ENCODE peak calls at places on chromosome 12, in five cellular contexts. K is right lobe of liver, I is heart right ventricle, D is fibroblast of lung, H is tibial nerve. J is an unnamed sample.

GRCh38 chr12:24668563-24668962 is 280.3 kb downstream of the BCAT1 start:
- DNase-seq in D (peak), I (no peak), H (no peak), K (no peak), J (peak)

GRCh38 chr12:124700810-124701594 is 133.6 kb upstream of the NCOR2 start:
- DNase-seq in D (no peak), H (no peak), I (no peak), K (no peak), J (no peak)

GRCh38 chr12:47736877-47737676 is 11.8 kb upstream of the ENDOU start:
- DNase-seq in I (peak), K (peak), D (peak), H (peak), J (no peak)

GRCh38 chr12:12883369-12884001 is 7.9 kb upstream of the GPRC5A start:
- DNase-seq in D (peak), H (no peak), K (no peak), I (no peak), J (no peak)

GRCh38 chr12:85310456-85311076 is 30.5 kb downstream of the ALX1 start:
- DNase-seq in K (no peak), D (peak), H (no peak), I (no peak), J (no peak)

GRCh38 chr12:101719566-101719965 is 19.7 kb downstream of the SYCP3 start:
- DNase-seq in H (no peak), I (no peak), K (no peak), D (peak), J (no peak)

GRCh38 chr12:38898001-38898684 is 7.2 kb downstream of the CPNE8 start:
- DNase-seq in K (no peak), H (no peak), D (no peak), I (no peak), J (no peak)

GRCh38 chr12:86663691-86664090 is 407.5 kb upstream of the MGAT4C start:
- DNase-seq in D (peak), K (no peak), I (no peak), H (no peak), J (no peak)

GRCh38 chr12:132404435-132404855 is 75.1 kb upstream of the GALNT9 start:
- DNase-seq in H (no peak), I (peak), K (no peak), D (no peak), J (no peak)

GRCh38 chr12:189622-189962 is 24.4 kb downstream of the SLC6A12 start:
- DNase-seq in H (no peak), D (no peak), K (no peak), I (no peak), J (no peak)

GRCh38 chr12:92597997-92598396 is 104.8 kb upstream of the PLEKHG7 start:
- DNase-seq in K (no peak), I (no peak), H (no peak), D (peak), J (peak)

GRCh38 chr12:24756479-24757024 is 192.3 kb downstream of the BCAT1 start:
- DNase-seq in H (no peak), K (no peak), I (no peak), D (no peak), J (no peak)

DNA sequence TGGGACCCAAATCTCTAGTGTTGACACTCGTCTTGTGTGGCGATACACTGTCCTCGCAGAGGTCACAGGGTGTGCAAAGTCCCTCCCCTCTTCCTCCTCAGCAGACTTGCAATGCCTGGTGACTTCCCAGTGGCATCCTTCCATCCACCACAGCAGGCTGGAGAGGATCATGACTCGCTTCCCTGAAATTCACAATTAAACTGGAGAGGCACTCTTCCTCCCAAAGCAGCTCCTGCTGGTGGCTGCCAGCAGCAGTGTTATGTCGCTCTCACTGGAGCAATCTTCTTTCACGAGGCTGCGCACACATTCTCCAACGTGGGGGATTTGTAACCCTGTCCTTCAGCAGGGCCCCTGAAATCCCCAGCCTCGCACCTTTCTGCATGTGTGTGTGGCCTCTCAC is 145.2 kb upstream of the TMCC3 start:
- DNase-seq in K (no peak), I (no peak), H (no peak), D (peak), J (peak)
- TF ChIP-seq CTCF in K (no peak), I (no peak), H (no peak), D (peak), J (peak)

GRCh38 chr12:116347265-116347664 is 69.8 kb upstream of the MED13L start:
- DNase-seq in D (no peak), K (no peak), H (no peak), I (no peak), J (no peak)
- H3K27ac ChIP-seq in D (no peak), K (no peak), H (no peak), I (no peak), J (no peak)

GRCh38 chr12:9143929-9144328 is 28.2 kb upstream of the A2M start:
- DNase-seq in D (no peak), K (peak), I (no peak), H (no peak), J (no peak)

GRCh38 chr12:9148926-9149325 is 33.2 kb upstream of the A2M start:
- DNase-seq in D (no peak), H (no peak), K (no peak), I (no peak), J (no peak)

GRCh38 chr12:9149372-9149771 is 33.7 kb upstream of the A2M start:
- DNase-seq in D (no peak), I (no peak), H (no peak), K (no peak), J (no peak)
- TF ChIP-seq CTCF in D (no peak), I (no peak), H (no peak), K (peak), J (no peak)

GRCh38 chr12:112904571-112904970 is 2.2 kb upstream of the OAS1 start:
- DNase-seq in I (no peak), K (no peak), D (peak), H (no peak), J (peak)
- H3K27ac ChIP-seq in I (no peak), K (no peak), D (no peak), H (no peak), J (no peak)

DNA sequence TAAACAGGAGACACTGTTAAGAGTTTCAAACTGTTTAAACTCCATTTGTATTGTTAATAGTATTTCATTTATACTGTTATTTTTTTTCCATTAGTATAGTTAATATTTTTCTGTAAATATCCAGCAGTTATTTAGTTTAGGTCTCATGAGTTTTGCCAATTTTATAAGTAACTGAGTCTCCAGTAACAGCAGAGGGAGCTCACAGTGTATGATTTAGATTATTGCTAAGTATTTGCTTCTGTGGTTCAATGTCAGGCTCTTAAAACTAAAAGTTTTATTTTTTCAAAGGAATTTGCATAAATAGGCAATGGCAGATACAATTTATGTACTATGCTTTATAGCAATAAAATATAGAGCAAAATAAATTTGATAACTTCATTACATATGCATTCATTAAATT is 209.7 kb downstream of the ATXN7L3B start:
- DNase-seq in D (peak), I (no peak), K (no peak), H (no peak), J (no peak)
- TF ChIP-seq CTCF in D (peak), I (no peak), K (peak), H (no peak), J (peak)

DNA sequence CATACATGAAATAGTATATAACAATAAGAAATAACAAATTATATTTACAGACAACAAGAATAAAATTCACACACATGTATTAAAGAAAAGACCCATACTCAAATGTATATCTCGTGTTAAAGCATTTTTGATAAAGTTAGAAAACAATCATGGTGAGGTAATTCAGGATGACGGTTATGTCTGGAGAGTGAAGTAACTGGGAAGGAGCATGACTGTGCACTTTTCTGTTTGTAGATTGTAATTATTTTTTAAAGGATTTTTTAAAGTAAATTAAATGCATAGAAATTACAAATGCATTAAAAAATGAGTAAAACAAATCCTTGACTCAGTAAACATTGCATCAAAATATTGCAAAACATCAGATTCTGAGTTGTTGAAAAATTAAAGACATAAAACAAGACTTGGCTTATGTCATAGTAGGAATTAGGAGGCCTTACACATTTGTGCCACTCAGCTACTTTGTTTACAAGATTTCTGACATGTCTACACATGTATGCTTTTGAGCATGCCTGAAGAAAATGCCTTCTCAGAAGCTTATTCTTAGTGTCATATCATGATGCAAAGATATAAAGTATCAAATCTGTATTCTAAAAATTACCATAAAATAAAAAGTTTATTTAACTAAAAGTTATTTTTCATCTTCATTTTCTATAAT is 1325.1 kb downstream of the SLC16A7 start:
- DNase-seq in D (peak), H (no peak), I (no peak), K (no peak), J (no peak)
- H3K27ac ChIP-seq in D (no peak), H (no peak), I (no peak), K (no peak), J (peak)

GRCh38 chr12:51028126-51028810 is 2.1 kb upstream of the SLC11A2 start:
- DNase-seq in H (no peak), I (no peak), D (peak), K (no peak), J (peak)
- TF ChIP-seq CTCF in H (no peak), I (no peak), D (peak), K (peak), J (peak)

GRCh38 chr12:113263431-113263963 is 42.2 kb downstream of the TPCN1 start:
- DNase-seq in K (peak), I (no peak), H (no peak), D (no peak), J (no peak)

GRCh38 chr12:113260636-113261300 is 39.5 kb downstream of the TPCN1 start:
- DNase-seq in D (no peak), K (no peak), H (no peak), I (no peak), J (no peak)

GRCh38 chr12:113260127-113260526 is 38.9 kb downstream of the TPCN1 start:
- DNase-seq in D (no peak), H (no peak), K (no peak), I (no peak), J (no peak)

GRCh38 chr12:113262710-113263109 is 41.4 kb downstream of the TPCN1 start:
- DNase-seq in I (no peak), D (peak), H (no peak), K (no peak), J (no peak)

DNA sequence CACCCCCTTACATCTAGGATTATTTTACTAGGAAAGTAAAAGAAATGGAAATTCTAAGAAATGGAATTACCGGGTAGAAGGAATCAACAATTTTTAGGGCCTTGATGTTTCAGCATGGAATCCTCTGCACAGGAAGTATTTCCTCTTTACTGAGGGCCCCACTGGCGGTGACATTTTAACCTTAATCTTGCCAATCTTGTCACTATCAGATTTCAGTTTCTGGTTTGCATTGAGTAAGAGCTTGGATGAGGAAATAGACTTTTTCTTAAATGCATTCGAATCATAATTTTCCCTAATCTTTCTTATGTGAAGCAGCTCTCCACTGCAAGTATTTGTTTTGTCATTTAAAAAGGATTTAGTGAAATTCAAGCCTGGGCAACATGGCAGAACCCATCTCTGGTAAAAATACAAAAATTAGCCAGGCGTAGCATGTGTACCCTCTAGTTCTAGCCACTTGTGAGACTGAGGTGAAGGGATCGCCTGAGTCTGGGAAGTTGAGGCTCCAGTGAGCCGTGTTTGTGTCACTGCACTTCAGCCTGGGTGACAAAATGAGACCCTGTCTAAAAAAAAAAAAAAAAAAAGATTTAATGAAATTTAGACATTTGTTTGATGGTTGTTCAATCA is 40.7 kb downstream of the TPCN1 start:
- DNase-seq in K (no peak), H (no peak), I (no peak), D (peak), J (no peak)
- H3K27ac ChIP-seq in K (peak), H (peak), I (peak), D (no peak), J (no peak)

J was measured in brain microvascular endothelial cell.